ENCODE peak calls at places on chromosomes 13 and 19, in seven cellular contexts. One of them, this sample, is unnamed.

GRCh38 chr19:33606556-33606955 is 15.2 kb upstream of the CHST8 start:
- DNase-seq in progenitor cell of endocrine pancreas: no peak
- DNase-seq in EH: no peak
- DNase-seq in HFF-Myc: no peak
- DNase-seq in iris pigment epithelial cell: no peak
- DNase-seq in NCI-H1417: no peak
- DNase-seq in midbrain: no peak
- DNase-seq in this sample: no peak

GRCh38 chr19:8329993-8330392 is 8.7 kb downstream of the RPS28 start:
- DNase-seq in progenitor cell of endocrine pancreas: no peak
- DNase-seq in EH: no peak
- DNase-seq in HFF-Myc: no peak
- DNase-seq in iris pigment epithelial cell: no peak
- DNase-seq in NCI-H1417: no peak
- DNase-seq in midbrain: no peak
- DNase-seq in this sample: no peak

GRCh38 chr13:74219571-74219970 is 85.4 kb upstream of the KLF12 start:
- DNase-seq in progenitor cell of endocrine pancreas: no peak
- DNase-seq in EH: peak
- DNase-seq in HFF-Myc: no peak
- DNase-seq in iris pigment epithelial cell: peak
- DNase-seq in NCI-H1417: no peak
- DNase-seq in midbrain: no peak
- DNase-seq in this sample: no peak

GRCh38 chr19:16527971-16528521 is 14.2 kb downstream of the CHERP start:
- DNase-seq in progenitor cell of endocrine pancreas: no peak
- DNase-seq in EH: peak
- DNase-seq in HFF-Myc: no peak
- DNase-seq in iris pigment epithelial cell: peak
- DNase-seq in NCI-H1417: no peak
- DNase-seq in midbrain: no peak
- DNase-seq in this sample: peak

GRCh38 chr13:31556376-31556775 is 182.9 kb upstream of the RXFP2 start:
- DNase-seq in progenitor cell of endocrine pancreas: no peak
- DNase-seq in EH: peak
- DNase-seq in HFF-Myc: peak
- DNase-seq in iris pigment epithelial cell: peak
- DNase-seq in NCI-H1417: no peak
- DNase-seq in midbrain: no peak
- DNase-seq in this sample: no peak

GRCh38 chr13:71874490-71874889 is 7.5 kb upstream of the DACH1 start:
- DNase-seq in progenitor cell of endocrine pancreas: no peak
- DNase-seq in EH: no peak
- DNase-seq in HFF-Myc: no peak
- DNase-seq in iris pigment epithelial cell: no peak
- DNase-seq in NCI-H1417: peak
- DNase-seq in midbrain: no peak
- DNase-seq in this sample: peak

GRCh38 chr13:90402102-90402501 is 945.4 kb upstream of the MIR17HG start:
- DNase-seq in progenitor cell of endocrine pancreas: no peak
- DNase-seq in EH: no peak
- DNase-seq in HFF-Myc: no peak
- DNase-seq in iris pigment epithelial cell: no peak
- DNase-seq in NCI-H1417: no peak
- DNase-seq in midbrain: no peak
- DNase-seq in this sample: no peak

GRCh38 chr13:21557995-21558394 is 46.0 kb downstream of the MICU2 start:
- DNase-seq in progenitor cell of endocrine pancreas: no peak
- DNase-seq in EH: peak
- DNase-seq in HFF-Myc: no peak
- DNase-seq in iris pigment epithelial cell: peak
- DNase-seq in NCI-H1417: no peak
- DNase-seq in midbrain: no peak
- DNase-seq in this sample: peak

GRCh38 chr13:38753878-38754277 is 67.0 kb downstream of the FREM2 start:
- DNase-seq in progenitor cell of endocrine pancreas: no peak
- DNase-seq in EH: no peak
- DNase-seq in HFF-Myc: no peak
- DNase-seq in iris pigment epithelial cell: no peak
- DNase-seq in NCI-H1417: no peak
- DNase-seq in midbrain: no peak
- DNase-seq in this sample: peak

GRCh38 chr19:15733895-15734294 is 3.9 kb upstream of the OR10H3 start:
- DNase-seq in progenitor cell of endocrine pancreas: no peak
- DNase-seq in EH: no peak
- DNase-seq in HFF-Myc: no peak
- DNase-seq in iris pigment epithelial cell: no peak
- DNase-seq in NCI-H1417: no peak
- DNase-seq in midbrain: no peak
- DNase-seq in this sample: no peak

GRCh38 chr19:19230505-19230904 is 18.7 kb downstream of the NCAN start:
- DNase-seq in progenitor cell of endocrine pancreas: no peak
- DNase-seq in EH: no peak
- DNase-seq in HFF-Myc: no peak
- DNase-seq in iris pigment epithelial cell: no peak
- DNase-seq in NCI-H1417: no peak
- DNase-seq in midbrain: no peak
- DNase-seq in this sample: no peak

GRCh38 chr13:94590744-94591143 is 5.2 kb downstream of the TGDS start:
- DNase-seq in progenitor cell of endocrine pancreas: no peak
- DNase-seq in EH: no peak
- DNase-seq in HFF-Myc: no peak
- DNase-seq in iris pigment epithelial cell: no peak
- DNase-seq in NCI-H1417: no peak
- DNase-seq in midbrain: no peak
- DNase-seq in this sample: no peak

GRCh38 chr19:41688687-41689086 is 617 bp upstream of the CEACAM7 start:
- DNase-seq in progenitor cell of endocrine pancreas: no peak
- DNase-seq in EH: no peak
- DNase-seq in HFF-Myc: no peak
- DNase-seq in iris pigment epithelial cell: no peak
- DNase-seq in NCI-H1417: no peak
- DNase-seq in midbrain: no peak
- DNase-seq in this sample: no peak

GRCh38 chr19:56273563-56274117 is 1.1 kb downstream of the EDDM13 start:
- DNase-seq in progenitor cell of endocrine pancreas: no peak
- DNase-seq in EH: peak
- DNase-seq in HFF-Myc: peak
- DNase-seq in iris pigment epithelial cell: peak
- DNase-seq in NCI-H1417: no peak
- DNase-seq in midbrain: no peak
- DNase-seq in this sample: peak

GRCh38 chr13:27194209-27194608 is 22.6 kb upstream of the USP12 start:
- DNase-seq in progenitor cell of endocrine pancreas: no peak
- DNase-seq in EH: no peak
- DNase-seq in HFF-Myc: no peak
- DNase-seq in iris pigment epithelial cell: peak
- DNase-seq in NCI-H1417: no peak
- DNase-seq in midbrain: no peak
- DNase-seq in this sample: no peak

GRCh38 chr13:109204252-109204651 is 574.8 kb downstream of the MYO16 start:
- DNase-seq in progenitor cell of endocrine pancreas: no peak
- DNase-seq in EH: peak
- DNase-seq in HFF-Myc: no peak
- DNase-seq in iris pigment epithelial cell: no peak
- DNase-seq in NCI-H1417: no peak
- DNase-seq in midbrain: no peak
- DNase-seq in this sample: no peak

GRCh38 chr19:1360818-1361461 is 22.8 kb upstream of the NDUFS7 start:
- DNase-seq in progenitor cell of endocrine pancreas: no peak
- DNase-seq in EH: peak
- DNase-seq in HFF-Myc: peak
- DNase-seq in iris pigment epithelial cell: peak
- DNase-seq in NCI-H1417: peak
- DNase-seq in midbrain: peak
- DNase-seq in this sample: peak

GRCh38 chr19:7729831-7730285 is 2.1 kb downstream of the CLEC4G start:
- DNase-seq in progenitor cell of endocrine pancreas: no peak
- DNase-seq in EH: no peak
- DNase-seq in HFF-Myc: no peak
- DNase-seq in iris pigment epithelial cell: no peak
- DNase-seq in NCI-H1417: peak
- DNase-seq in midbrain: no peak
- DNase-seq in this sample: peak

GRCh38 chr13:52164989-52165388 is 5.6 kb upstream of the NEK3 start:
- DNase-seq in progenitor cell of endocrine pancreas: no peak
- DNase-seq in EH: no peak
- DNase-seq in HFF-Myc: no peak
- DNase-seq in iris pigment epithelial cell: no peak
- DNase-seq in NCI-H1417: no peak
- DNase-seq in midbrain: peak
- DNase-seq in this sample: no peak

GRCh38 chr13:26599403-26599802 is 41.9 kb downstream of the WASF3 start:
- DNase-seq in progenitor cell of endocrine pancreas: no peak
- DNase-seq in EH: no peak
- DNase-seq in HFF-Myc: no peak
- DNase-seq in iris pigment epithelial cell: no peak
- DNase-seq in NCI-H1417: no peak
- DNase-seq in midbrain: no peak
- DNase-seq in this sample: no peak